ENCODE peak calls at places on chromosomes 2 and 18, in six cellular contexts. D is heart left ventricle, V is AG04450, C is GM06990, N is Peyer's patch, L is neural progenitor cell. M is an unnamed sample.
A peak's percentile ranks its signal among the peaks of the same experiment; 100 is the strongest.

GRCh38 chr2:37326285-37326684 is 1.7 kb upstream of the PRKD3 start:
- DNase-seq in N (no peak), L (no peak), V (peak; percentile 51), C (no peak), D (peak; percentile 48), M (no peak)

GRCh38 chr2:5673148-5673860 is 18.9 kb upstream of the SOX11 start:
- DNase-seq in N (no peak), D (no peak), V (no peak), C (no peak), L (peak; percentile 67), M (peak; percentile 70)

GRCh38 chr18:53991202-53991601 is 233.3 kb downstream of the MBD2 start:
- DNase-seq in N (no peak), D (no peak), V (no peak), C (no peak), L (no peak), M (no peak)

GRCh38 chr2:70937866-70938579 is 2.3 kb downstream of the ATP6V1B1 start:
- DNase-seq in D (no peak), C (no peak), L (no peak), N (no peak), V (no peak), M (no peak)

GRCh38 chr18:3773303-3773702 is 323.3 kb downstream of the TGIF1 start:
- DNase-seq in V (no peak), N (no peak), D (no peak), C (no peak), L (no peak), M (no peak)

GRCh38 chr2:231680992-231681852 is 27.1 kb upstream of the PTMA start:
- DNase-seq in V (peak; percentile 57), N (peak; percentile 78), L (peak; percentile 97), C (peak; percentile 88), D (peak; percentile 93), M (peak; percentile 85)

GRCh38 chr2:89763581-89764485 is 1072.4 kb downstream of the RPIA start:
- DNase-seq in L (no peak), C (no peak), V (no peak), N (peak; percentile 51), D (peak; percentile 26), M (peak; percentile 75)

GRCh38 chr18:12765127-12765526 is 62.3 kb downstream of the PSMG2 start:
- DNase-seq in C (no peak), D (no peak), V (no peak), N (peak; percentile 64), L (no peak), M (no peak)

GRCh38 chr2:151269798-151270568 is 8.3 kb upstream of the RBM43 start:
- DNase-seq in N (no peak), V (no peak), L (no peak), C (no peak), D (no peak), M (no peak)

GRCh38 chr2:24830351-24830750 is 37.1 kb downstream of the CENPO start:
- DNase-seq in V (no peak), L (no peak), N (no peak), D (no peak), C (no peak), M (peak; percentile 43)

GRCh38 chr18:50410894-50411293 is 36.0 kb downstream of the SKA1 start:
- DNase-seq in L (no peak), D (no peak), C (no peak), V (no peak), N (no peak), M (no peak)

GRCh38 chr2:239158641-239159475 is 242.0 kb downstream of the HDAC4 start:
- DNase-seq in C (no peak), L (peak; percentile 18), V (no peak), N (peak; percentile 43), D (peak; percentile 18), M (peak; percentile 72)

GRCh38 chr2:109427661-109428091 is 186.1 kb downstream of the SEPTIN10 start:
- DNase-seq in N (peak; percentile 34), C (no peak), V (no peak), D (peak; percentile 11), L (no peak), M (peak; percentile 55)

GRCh38 chr2:30412392-30413321 is 34.4 kb upstream of the LCLAT1 start:
- DNase-seq in V (no peak), D (peak; percentile 82), L (no peak), C (no peak), N (no peak), M (no peak)

GRCh38 chr2:220556658-220557057 is 929.2 kb downstream of the SLC4A3 start:
- DNase-seq in D (no peak), L (no peak), N (no peak), C (no peak), V (no peak), M (no peak)

GRCh38 chr18:45107425-45107824 is 426.7 kb downstream of the SETBP1 start:
- DNase-seq in V (no peak), N (no peak), L (no peak), C (no peak), D (no peak), M (no peak)

GRCh38 chr18:13611616-13612110 is 114.7 kb downstream of the FAM210A start:
- DNase-seq in L (no peak), N (peak; percentile 48), C (no peak), V (no peak), D (peak; percentile 87), M (peak; percentile 80)

GRCh38 chr2:136116813-136117390 is 1.0 kb downstream of the CXCR4 start:
- DNase-seq in N (no peak), V (no peak), D (peak; percentile 38), C (peak; percentile 82), L (peak; percentile 51), M (peak; percentile 92)

GRCh38 chr2:43138441-43138840 is 88.0 kb downstream of the ZFP36L2 start:
- DNase-seq in N (no peak), D (no peak), L (no peak), V (no peak), C (no peak), M (peak; percentile 4)

GRCh38 chr2:100675373-100675772 is 112.6 kb downstream of the PDCL3 start:
- DNase-seq in V (no peak), D (no peak), L (no peak), C (no peak), N (no peak), M (no peak)

GRCh38 chr2:130870779-130871178 is 34.1 kb downstream of the ARHGEF4 start:
- DNase-seq in D (no peak), N (no peak), L (no peak), V (no peak), C (no peak), M (no peak)

GRCh38 chr2:110713508-110714362 is 18.6 kb upstream of the ACOXL start:
- DNase-seq in C (no peak), N (no peak), L (no peak), V (no peak), D (no peak), M (no peak)

GRCh38 chr2:1591461-1591770 is 152.9 kb downstream of the PXDN start:
- DNase-seq in V (no peak), D (peak; percentile 58), C (no peak), N (no peak), L (peak; percentile 19), M (no peak)

GRCh38 chr2:1588051-1588993 is 156.0 kb downstream of the PXDN start:
- DNase-seq in L (no peak), N (no peak), D (no peak), C (no peak), V (no peak), M (no peak)

GRCh38 chr2:1590611-1591460 is 153.5 kb downstream of the PXDN start:
- DNase-seq in V (no peak), L (peak; percentile 42), D (no peak), N (no peak), C (no peak), M (no peak)

GRCh38 chr2:1586946-1587840 is 157.1 kb downstream of the PXDN start:
- DNase-seq in L (no peak), N (no peak), C (no peak), D (no peak), V (no peak), M (peak; percentile 59)

GRCh38 chr2:1588994-1589611 is 155.2 kb downstream of the PXDN start:
- DNase-seq in L (peak; percentile 35), C (no peak), N (no peak), D (no peak), V (no peak), M (no peak)
- TF ChIP-seq CTCF in L (peak; percentile 35), C (no peak), N (no peak), D (no peak), V (no peak), M (peak; percentile 42)

GRCh38 chr2:86189782-86190416 is 5.4 kb downstream of the IMMT start:
- DNase-seq in D (no peak), C (no peak), L (no peak), N (no peak), V (no peak), M (no peak)

GRCh38 chr2:86185517-86186212 is 9.6 kb downstream of the IMMT start:
- DNase-seq in D (no peak), V (no peak), C (no peak), L (no peak), N (no peak), M (no peak)

GRCh38 chr2:86186431-86186830 is 8.8 kb downstream of the IMMT start:
- DNase-seq in C (no peak), V (no peak), D (no peak), L (no peak), N (no peak), M (no peak)
- H3K4me3 ChIP-seq in C (no peak overlapping the region), V (no peak overlapping the region), D (no peak overlapping the region), L (no peak overlapping the region), N (no peak overlapping the region), M (no peak overlapping the region)

GRCh38 chr2:38539086-38539485 is 63.6 kb downstream of the HNRNPLL start:
- DNase-seq in C (no peak), D (no peak), V (no peak), L (no peak), N (no peak), M (no peak)
- TF ChIP-seq CTCF in C (peak; percentile 10), D (no peak), V (peak; percentile 7), L (peak; percentile 28), N (no peak), M (no peak)

GRCh38 chr2:219495531-219496122 is 3.1 kb upstream of the GMPPA start:
- DNase-seq in N (no peak), V (peak; percentile 47), L (peak; percentile 86), D (peak; percentile 74), C (peak; percentile 35), M (no peak)

GRCh38 chr2:219497495-219498279 is 1.0 kb upstream of the GMPPA start:
- DNase-seq in D (peak; percentile 96), C (peak; percentile 47), L (peak; percentile 76), N (peak; percentile 95), V (peak; percentile 46), M (peak; percentile 96)

GRCh38 chr2:219498280-219499057 is at the start of gene GMPPA:
- DNase-seq in N (peak; percentile 97), D (peak; percentile 98), V (peak; percentile 97), C (peak; percentile 91), L (peak; percentile 98), M (peak; percentile 98)

GRCh38 chr2:219496247-219496646 is 2.4 kb upstream of the GMPPA start:
- DNase-seq in L (no peak), D (no peak), N (no peak), C (no peak), V (no peak), M (no peak)

GRCh38 chr2:219496781-219497494 is 1.8 kb upstream of the GMPPA start:
- DNase-seq in L (peak; percentile 48), N (peak; percentile 62), C (no peak), V (no peak), D (no peak), M (peak; percentile 85)
- H3K4me3 ChIP-seq in L (peak overlapping the region; percentile 18), N (peak overlapping the region; percentile 68), C (no peak overlapping the region), V (peak overlapping the region; percentile 76), D (peak overlapping the region; percentile 89), M (peak overlapping the region; percentile 76)

GRCh38 chr2:178193823-178194599 is at the start of gene OSBPL6:
- DNase-seq in C (peak; percentile 82), V (no peak), N (peak; percentile 91), L (peak; percentile 94), D (peak; percentile 85), M (peak; percentile 85)
- TF ChIP-seq CTCF in C (no peak), V (no peak), N (no peak), L (peak; percentile 32), D (peak; percentile 27), M (peak; percentile 34)

GRCh38 chr2:158723311-158723838 is 71.7 kb upstream of the DAPL1 start:
- DNase-seq in D (no peak), N (no peak), V (no peak), C (no peak), L (no peak), M (no peak)
- H3K4me3 ChIP-seq in D (no peak overlapping the region), N (no peak overlapping the region), V (no peak overlapping the region), C (no peak overlapping the region), L (no peak overlapping the region), M (no peak overlapping the region)